ENCODE peak calls at places on chromosomes 3 and 15, in five cellular contexts. N is H1, F is A549, T is K562, M is GM12878. E is an unnamed sample.

GRCh38 chr3:105399611-105400010 is 32.9 kb downstream of the ALCAM start:
- DNase-seq in N (no peak), F (no peak), T (no peak), M (no peak), E (no peak)

GRCh38 chr3:46857485-46858341 is 5.5 kb downstream of the MYL3 start:
- DNase-seq in N (no peak), F (no peak), T (no peak), M (no peak), E (no peak)

GRCh38 chr3:47867451-47868017 is 64.6 kb downstream of the DHX30 start:
- DNase-seq in N (no peak), F (no peak), T (no peak), M (no peak), E (no peak)

GRCh38 chr3:157134620-157135191 is 25.2 kb downstream of the CCNL1 start:
- DNase-seq in N (no peak), F (no peak), T (no peak), M (no peak), E (peak; percentile 90)

GRCh38 chr3:51949121-51949520 is 6.1 kb upstream of the GPR62 start:
- DNase-seq in N (no peak), F (no peak), T (no peak), M (no peak), E (no peak)

GRCh38 chr3:24545917-24546316 is 51.3 kb upstream of the THRB start:
- DNase-seq in N (no peak), F (no peak), T (no peak), M (no peak), E (peak; percentile 31)

GRCh38 chr15:90818251-90819210 is 49.9 kb upstream of the FURIN start:
- DNase-seq in N (peak; percentile 53), F (no peak), T (peak; percentile 49), M (no peak), E (peak; percentile 22)

GRCh38 chr3:157921271-157921670 is 184.9 kb downstream of the SHOX2 start:
- DNase-seq in N (no peak), F (no peak), T (no peak), M (no peak), E (no peak)

GRCh38 chr15:79218588-79219200 is 63.8 kb upstream of the ANKRD34C start:
- DNase-seq in N (no peak), F (peak; percentile 40), T (peak; percentile 22), M (no peak), E (no peak)

GRCh38 chr3:140170612-140171011 is 235.6 kb downstream of the CLSTN2 start:
- DNase-seq in N (no peak), F (no peak), T (no peak), M (peak; percentile 97), E (no peak)

GRCh38 chr15:64865126-64865997 is 23.6 kb downstream of the PLEKHO2 start:
- DNase-seq in N (no peak), F (no peak), T (no peak), M (no peak), E (no peak)

GRCh38 chr3:72338942-72339749 is 509.1 kb downstream of the SHQ1 start:
- DNase-seq in N (no peak), F (peak; percentile 53), T (peak; percentile 82), M (peak; percentile 15), E (peak; percentile 41)

GRCh38 chr15:81858586-81858985 is 187.2 kb downstream of the MEX3B start:
- DNase-seq in N (no peak), F (no peak), T (no peak), M (no peak), E (no peak)

GRCh38 chr3:46489875-46490274 is 7.9 kb upstream of the RTP3 start:
- DNase-seq in N (no peak), F (no peak), T (no peak), M (no peak), E (no peak)

GRCh38 chr3:144343343-144343742 is 371.7 kb downstream of the DIPK2A start:
- DNase-seq in N (no peak), F (no peak), T (no peak), M (no peak), E (no peak)

GRCh38 chr3:144344925-144345548 is 373.4 kb downstream of the DIPK2A start:
- DNase-seq in N (no peak), F (no peak), T (no peak), M (no peak), E (no peak)

GRCh38 chr3:144341461-144341860 is 369.8 kb downstream of the DIPK2A start:
- DNase-seq in N (no peak), F (no peak), T (no peak), M (no peak), E (no peak)

GRCh38 chr3:144343777-144344176 is 372.2 kb downstream of the DIPK2A start:
- DNase-seq in N (no peak), F (no peak), T (no peak), M (no peak), E (no peak)
- H3K4me2 ChIP-seq in N (no peak overlapping the region), F (no peak overlapping the region), T (no peak overlapping the region), M (no peak overlapping the region), E (no peak overlapping the region)

GRCh38 chr3:132730891-132731580 is 8.8 kb upstream of the NPHP3 start:
- DNase-seq in N (no peak), F (peak; percentile 8), T (no peak), M (no peak), E (peak; percentile 33)
- TF ChIP-seq HDAC2 in N (no peak), F (no peak), T (no peak), M (no peak), E (no peak)

GRCh38 chr3:187005827-187006481 is 75.6 kb downstream of the ST6GAL1 start:
- DNase-seq in N (no peak), F (no peak), T (no peak), M (no peak), E (no peak)

GRCh38 chr3:187006884-187007630 is 76.7 kb downstream of the ST6GAL1 start:
- DNase-seq in N (no peak), F (no peak), T (no peak), M (no peak), E (no peak)

GRCh38 chr3:187000711-187001151 is 70.4 kb downstream of the ST6GAL1 start:
- DNase-seq in N (no peak), F (no peak), T (no peak), M (peak; percentile 99), E (no peak)

GRCh38 chr3:186998937-186999368 is 68.6 kb downstream of the ST6GAL1 start:
- DNase-seq in N (peak; percentile 76), F (no peak), T (no peak), M (no peak), E (no peak)

GRCh38 chr3:187002915-187003314 is 72.6 kb downstream of the ST6GAL1 start:
- DNase-seq in N (no peak), F (no peak), T (no peak), M (no peak), E (no peak)
- H3K4me2 ChIP-seq in N (no peak overlapping the region), F (no peak overlapping the region), T (no peak overlapping the region), M (peak overlapping the region; percentile 45), E (no peak overlapping the region)

GRCh38 chr15:73212424-73212823 is 156.3 kb downstream of the HCN4 start:
- DNase-seq in N (no peak), F (no peak), T (no peak), M (no peak), E (no peak)
- TF ChIP-seq HDAC2 in N (no peak), F (no peak), T (no peak), M (no peak), E (no peak)

DNA sequence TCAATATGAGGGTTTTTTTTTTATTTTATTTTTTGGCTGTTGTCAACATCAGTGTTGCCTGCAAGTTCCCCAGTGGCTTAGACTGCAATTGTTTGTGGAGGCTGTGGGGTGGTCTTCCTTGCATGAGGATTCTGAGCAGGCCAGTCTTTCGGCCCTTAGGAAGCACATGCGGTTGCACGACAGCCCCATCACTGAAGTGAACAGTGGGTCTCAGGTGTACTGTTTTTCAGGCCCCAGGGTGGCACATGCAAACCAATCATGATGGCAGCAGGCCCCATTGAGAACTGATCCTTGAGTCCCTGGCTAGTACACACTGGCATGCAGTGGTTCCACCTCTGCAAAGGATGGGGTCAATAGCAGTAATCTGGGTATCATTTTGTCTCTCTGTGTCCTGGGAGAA is 768.7 kb downstream of the EPHA3 start:
- DNase-seq in N (no peak), F (no peak), T (no peak), M (no peak), E (no peak)
- H3K4me2 ChIP-seq in N (no peak overlapping the region), F (no peak overlapping the region), T (no peak overlapping the region), M (no peak overlapping the region), E (no peak overlapping the region)

GRCh38 chr15:66704019-66704782 is 2.2 kb downstream of the SMAD6 start:
- DNase-seq in N (no peak), F (no peak), T (no peak), M (no peak), E (no peak)
- TF ChIP-seq HDAC2 in N (no peak), F (no peak), T (no peak), M (no peak), E (no peak)

GRCh38 chr3:141415959-141416358 is 47.7 kb downstream of the ZBTB38 start:
- DNase-seq in N (no peak), F (no peak), T (no peak), M (no peak), E (no peak)
- H3K4me2 ChIP-seq in N (no peak overlapping the region), F (peak overlapping the region; percentile 86), T (no peak overlapping the region), M (no peak overlapping the region), E (no peak overlapping the region)

GRCh38 chr3:126208182-126208581 is 27.8 kb upstream of the ALDH1L1 start:
- DNase-seq in N (no peak), F (no peak), T (no peak), M (no peak), E (no peak)

GRCh38 chr3:126209741-126210140 is 29.4 kb upstream of the ALDH1L1 start:
- DNase-seq in N (no peak), F (no peak), T (no peak), M (no peak), E (no peak)

GRCh38 chr3:126207166-126207565 is 26.8 kb upstream of the ALDH1L1 start:
- DNase-seq in N (no peak), F (no peak), T (no peak), M (no peak), E (no peak)

GRCh38 chr3:126205717-126206655 is 25.6 kb upstream of the ALDH1L1 start:
- DNase-seq in N (no peak), F (no peak), T (no peak), M (no peak), E (no peak)

GRCh38 chr3:126208618-126209256 is 28.4 kb upstream of the ALDH1L1 start:
- DNase-seq in N (no peak), F (peak; percentile 69), T (no peak), M (no peak), E (peak; percentile 52)
- TF ChIP-seq HDAC2 in N (no peak), F (no peak), T (no peak), M (no peak), E (no peak)

DNA sequence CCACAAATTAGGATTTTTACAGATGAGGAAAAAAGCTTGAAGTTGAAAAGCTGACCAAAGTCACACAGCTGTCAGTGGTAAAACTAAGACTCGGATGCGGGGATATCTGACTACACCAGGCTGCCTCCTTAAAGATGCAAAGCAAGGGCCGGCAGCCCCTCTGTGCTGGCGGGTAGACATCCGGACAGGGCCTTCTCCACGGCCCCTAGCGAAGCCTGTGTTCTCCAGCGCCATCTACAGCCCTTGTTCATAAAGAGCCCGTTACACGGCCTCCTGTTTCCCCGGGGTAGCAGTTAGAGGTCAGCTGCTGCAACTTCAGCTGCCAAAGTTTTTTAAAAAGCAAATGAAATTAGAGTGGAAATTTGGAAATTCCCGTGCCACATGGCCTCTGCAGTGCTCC is 383.0 kb downstream of the TBL1XR1 start:
- DNase-seq in N (peak; percentile 83), F (peak; percentile 5), T (peak; percentile 9), M (no peak), E (peak; percentile 32)
- H3K4me2 ChIP-seq in N (no peak overlapping the region), F (no peak overlapping the region), T (no peak overlapping the region), M (no peak overlapping the region), E (no peak overlapping the region)